ENCODE peak calls at places on chromosomes 4 and X, in eight cellular contexts. Z is fibroblast of villous mesenchyme, O is astrocyte of the cerebellum, B is right lobe of liver, Q is psoas muscle, L is hepatocyte, T is AG09309, N is AG04450. X is an unnamed sample.

GRCh38 chrX:46979340-46979739 is 67.1 kb downstream of the JADE3 start:
- DNase-seq in Z (peak), O (peak), B (no peak), Q (no peak), L (no peak), T (peak), N (peak), X (peak)

GRCh38 chr4:118746251-118746919 is 61.2 kb downstream of the METTL14 start:
- DNase-seq in Z (no peak), O (no peak), B (no peak), Q (peak), L (no peak), T (no peak), N (no peak), X (no peak)

GRCh38 chrX:47145408-47146120 is 543 bp downstream of the RBM10 start:
- DNase-seq in Z (no peak), O (no peak), B (no peak), Q (no peak), L (no peak), T (no peak), N (no peak), X (no peak)

GRCh38 chr4:1715002-1715761 is 3.1 kb upstream of the SLBP start:
- DNase-seq in Z (no peak), O (no peak), B (no peak), Q (no peak), L (no peak), T (no peak), N (no peak), X (peak)

GRCh38 chr4:48043504-48043903 is 26.9 kb downstream of the NIPAL1 start:
- DNase-seq in Z (no peak), O (no peak), B (no peak), Q (no peak), L (no peak), T (no peak), N (no peak), X (no peak)

GRCh38 chr4:56871357-56871993 is 36.2 kb upstream of the REST start:
- DNase-seq in Z (no peak), O (peak), B (no peak), Q (peak), L (peak), T (no peak), N (no peak), X (peak)

GRCh38 chrX:40402771-40403533 is 177.8 kb upstream of the ATP6AP2 start:
- DNase-seq in Z (peak), O (no peak), B (no peak), Q (peak), L (peak), T (peak), N (peak), X (peak)

GRCh38 chrX:69165116-69165651 is at the start of gene PJA1:
- DNase-seq in Z (peak), O (peak), B (peak), Q (peak), L (peak), T (peak), N (no peak), X (peak)

GRCh38 chr4:140834866-140835495 is 78.8 kb upstream of the TBC1D9 start:
- DNase-seq in Z (no peak), O (no peak), B (no peak), Q (no peak), L (no peak), T (no peak), N (no peak), X (no peak)

GRCh38 chr4:83552085-83552484 is 16.2 kb downstream of the GPAT3 start:
- DNase-seq in Z (peak), O (no peak), B (no peak), Q (no peak), L (no peak), T (no peak), N (no peak), X (peak)

GRCh38 chr4:140150636-140150885 is 3.4 kb downstream of the MAML3 start:
- DNase-seq in Z (no peak), O (no peak), B (no peak), Q (no peak), L (no peak), T (no peak), N (no peak), X (no peak)

GRCh38 chrX:82218361-82218760 is 1016.5 kb downstream of the SH3BGRL start:
- DNase-seq in Z (no peak), O (no peak), B (no peak), Q (no peak), L (peak), T (no peak), N (no peak), X (no peak)

GRCh38 chr4:87838207-87838606 is 5.4 kb downstream of the MEPE start:
- DNase-seq in Z (no peak), O (no peak), B (no peak), Q (no peak), L (no peak), T (no peak), N (no peak), X (no peak)

GRCh38 chrX:73916931-73917657 is 354.1 kb downstream of the CHIC1 start:
- DNase-seq in Z (peak), O (peak), B (no peak), Q (no peak), L (peak), T (peak), N (peak), X (peak)

GRCh38 chr4:81875962-81876650 is 404.4 kb upstream of the RASGEF1B start:
- DNase-seq in Z (no peak), O (no peak), B (no peak), Q (no peak), L (no peak), T (no peak), N (no peak), X (no peak)

GRCh38 chrX:119760026-119760902 is 1.9 kb downstream of the SOWAHD start:
- DNase-seq in Z (no peak), O (no peak), B (no peak), Q (no peak), L (no peak), T (no peak), N (no peak), X (no peak)

GRCh38 chr4:78650106-78651021 is 98.8 kb downstream of the ANXA3 start:
- DNase-seq in Z (peak), O (no peak), B (no peak), Q (no peak), L (peak), T (peak), N (peak), X (peak)

GRCh38 chrX:139179592-139179991 is 350.9 kb upstream of the F9 start:
- DNase-seq in Z (no peak), O (no peak), B (no peak), Q (no peak), L (no peak), T (no peak), N (no peak), X (no peak)

GRCh38 chr4:72568959-72569718 is at the start of gene ADAMTS3:
- DNase-seq in Z (peak), O (no peak), B (peak), Q (peak), L (peak), T (no peak), N (peak), X (peak)

GRCh38 chrX:82092307-82092706 is 890.4 kb downstream of the SH3BGRL start:
- DNase-seq in Z (no peak), O (no peak), B (no peak), Q (no peak), L (no peak), T (no peak), N (no peak), X (no peak)

GRCh38 chr4:10441512-10441911 is 15.7 kb downstream of the ZNF518B start:
- DNase-seq in Z (no peak), O (no peak), B (no peak), Q (no peak), L (no peak), T (no peak), N (no peak), X (no peak)

GRCh38 chr4:15400911-15401671 is 26.7 kb upstream of the C1QTNF7 start:
- DNase-seq in Z (peak), O (no peak), B (peak), Q (peak), L (peak), T (peak), N (peak), X (peak)

GRCh38 chrX:21728276-21728968 is 29.5 kb downstream of the SMPX start:
- DNase-seq in Z (no peak), O (no peak), B (no peak), Q (no peak), L (no peak), T (no peak), N (no peak), X (no peak)

GRCh38 chr4:33873791-33874190 is 2370.5 kb downstream of the ARAP2 start:
- DNase-seq in Z (no peak), O (no peak), B (no peak), Q (no peak), L (no peak), T (no peak), N (no peak), X (no peak)

GRCh38 chrX:19728915-19729314 is 158.5 kb downstream of the SH3KBP1 start:
- DNase-seq in Z (no peak), O (no peak), B (no peak), Q (no peak), L (no peak), T (no peak), N (no peak), X (no peak)

GRCh38 chrX:11664211-11664888 is 1.4 kb downstream of the ARHGAP6 start:
- DNase-seq in Z (peak), O (no peak), B (no peak), Q (peak), L (peak), T (no peak), N (no peak), X (peak)

GRCh38 chr4:174318829-174319764 is 35.4 kb downstream of the CEP44 start:
- DNase-seq in Z (peak), O (no peak), B (no peak), Q (no peak), L (peak), T (no peak), N (no peak), X (peak)

GRCh38 chrX:136584545-136584944 is 52.5 kb downstream of the VGLL1 start:
- DNase-seq in Z (no peak), O (no peak), B (no peak), Q (no peak), L (no peak), T (no peak), N (no peak), X (no peak)

GRCh38 chr4:148015058-148015457 is 283.2 kb downstream of the ARHGAP10 start:
- DNase-seq in Z (no peak), O (no peak), B (no peak), Q (no peak), L (no peak), T (no peak), N (no peak), X (no peak)

GRCh38 chrX:132433001-132433400 is 55.8 kb downstream of the MBNL3 start:
- DNase-seq in Z (no peak), O (no peak), B (no peak), Q (no peak), L (no peak), T (no peak), N (no peak), X (no peak)

GRCh38 chr4:37802068-37802666 is 24.3 kb upstream of the PGM2 start:
- DNase-seq in Z (peak), O (peak), B (peak), Q (no peak), L (peak), T (no peak), N (no peak), X (peak)

GRCh38 chrX:138191998-138192397 is 519.5 kb downstream of the FGF13 start:
- DNase-seq in Z (no peak), O (peak), B (no peak), Q (no peak), L (peak), T (no peak), N (no peak), X (no peak)

GRCh38 chr4:84778041-84778440 is 188.4 kb downstream of the WDFY3 start:
- DNase-seq in Z (no peak), O (no peak), B (no peak), Q (no peak), L (no peak), T (no peak), N (no peak), X (peak)

GRCh38 chrX:77779695-77780094 is 6.3 kb downstream of the ATRX start:
- DNase-seq in Z (no peak), O (no peak), B (no peak), Q (no peak), L (no peak), T (no peak), N (no peak), X (no peak)

GRCh38 chr4:110959041-110959643 is 336.3 kb upstream of the PITX2 start:
- DNase-seq in Z (peak), O (peak), B (no peak), Q (no peak), L (peak), T (no peak), N (no peak), X (peak)

GRCh38 chr4:65592089-65592488 is 78.2 kb downstream of the EPHA5 start:
- DNase-seq in Z (no peak), O (no peak), B (no peak), Q (no peak), L (no peak), T (no peak), N (no peak), X (no peak)

GRCh38 chr4:176959980-176960379 is 167.3 kb upstream of the VEGFC start:
- DNase-seq in Z (no peak), O (no peak), B (no peak), Q (no peak), L (no peak), T (no peak), N (no peak), X (no peak)

GRCh38 chrX:150363561-150364346 is 637 bp downstream of the MAMLD1 start:
- DNase-seq in Z (no peak), O (no peak), B (peak), Q (peak), L (peak), T (no peak), N (no peak), X (peak)

DNA sequence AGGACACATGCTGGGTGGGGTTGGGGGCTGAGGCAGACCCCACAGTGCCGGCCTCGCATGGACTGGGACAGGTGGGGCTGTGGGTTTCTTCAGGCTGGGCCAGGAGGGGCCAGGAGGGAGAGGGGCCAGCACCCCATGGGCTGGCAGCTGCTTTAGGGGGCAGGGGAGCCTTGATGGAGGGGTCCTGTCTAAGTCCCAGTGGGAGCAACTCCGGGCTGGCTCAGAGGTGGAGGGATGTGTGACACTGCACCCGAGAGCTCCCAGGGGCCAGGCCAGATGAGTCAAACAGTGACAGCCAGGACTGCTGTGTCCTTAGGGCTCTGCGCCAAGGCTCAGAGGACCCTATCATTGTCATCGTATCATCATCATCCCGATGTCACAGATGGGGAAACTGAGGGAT is 4.4 kb upstream of the ABLIM2 start:
- DNase-seq in Z (no peak), O (no peak), B (no peak), Q (peak), L (no peak), T (no peak), N (no peak), X (no peak)
- TF ChIP-seq CTCF in Z (no peak), O (no peak), B (no peak), Q (no peak), L (no peak), T (no peak), N (no peak), X (no peak)

GRCh38 chr4:6339818-6340445 is 70.3 kb downstream of the WFS1 start:
- DNase-seq in Z (no peak), O (no peak), B (no peak), Q (peak), L (no peak), T (no peak), N (no peak), X (no peak)

GRCh38 chr4:6340446-6341015 is 70.9 kb downstream of the WFS1 start:
- DNase-seq in Z (no peak), O (no peak), B (no peak), Q (no peak), L (no peak), T (no peak), N (no peak), X (no peak)

GRCh38 chr4:6342530-6343293 is 73.1 kb downstream of the WFS1 start:
- DNase-seq in Z (no peak), O (no peak), B (no peak), Q (no peak), L (no peak), T (no peak), N (no peak), X (no peak)

GRCh38 chr4:6343950-6344408 is 74.3 kb downstream of the WFS1 start:
- DNase-seq in Z (no peak), O (peak), B (no peak), Q (no peak), L (peak), T (peak), N (peak), X (peak)

GRCh38 chr4:6341696-6342095 is 72.0 kb downstream of the WFS1 start:
- DNase-seq in Z (no peak), O (no peak), B (no peak), Q (no peak), L (no peak), T (no peak), N (no peak), X (no peak)
- TF ChIP-seq CTCF in Z (no peak), O (no peak), B (no peak), Q (no peak), L (no peak), T (no peak), N (no peak), X (no peak)

GRCh38 chrX:104343408-104344129 is 88.8 kb upstream of the ESX1 start:
- DNase-seq in Z (peak), O (peak), B (no peak), Q (no peak), L (peak), T (peak), N (no peak), X (peak)
- TF ChIP-seq CTCF in Z (peak), O (peak), B (peak), Q (peak), L (peak), T (peak), N (peak), X (peak)

GRCh38 chr4:35800669-35801068 is 443.6 kb downstream of the ARAP2 start:
- DNase-seq in Z (no peak), O (no peak), B (no peak), Q (no peak), L (no peak), T (no peak), N (no peak), X (no peak)
- TF ChIP-seq CTCF in Z (no peak), O (no peak), B (no peak), Q (no peak), L (no peak), T (no peak), N (no peak), X (no peak)

GRCh38 chrX:115948018-115948923 is 222.3 kb upstream of the AGTR2 start:
- DNase-seq in Z (no peak), O (no peak), B (no peak), Q (no peak), L (no peak), T (no peak), N (no peak), X (no peak)

GRCh38 chrX:115949900-115950822 is 220.4 kb upstream of the AGTR2 start:
- DNase-seq in Z (no peak), O (no peak), B (no peak), Q (peak), L (no peak), T (no peak), N (no peak), X (no peak)

GRCh38 chrX:115957862-115958490 is 212.6 kb upstream of the AGTR2 start:
- DNase-seq in Z (peak), O (no peak), B (no peak), Q (no peak), L (no peak), T (no peak), N (no peak), X (no peak)

GRCh38 chrX:115952417-115953092 is 218.0 kb upstream of the AGTR2 start:
- DNase-seq in Z (no peak), O (no peak), B (no peak), Q (no peak), L (no peak), T (no peak), N (no peak), X (no peak)
- TF ChIP-seq CTCF in Z (no peak), O (no peak), B (no peak), Q (peak), L (no peak), T (no peak), N (no peak), X (no peak)

GRCh38 chrX:147340947-147341346 is 526.4 kb upstream of the CXorf51A start:
- DNase-seq in Z (no peak), O (no peak), B (no peak), Q (no peak), L (no peak), T (no peak), N (no peak), X (no peak)

GRCh38 chrX:147342197-147342596 is 527.7 kb upstream of the CXorf51A start:
- DNase-seq in Z (no peak), O (no peak), B (no peak), Q (no peak), L (peak), T (no peak), N (no peak), X (no peak)

GRCh38 chrX:147343467-147343866 is 528.9 kb upstream of the CXorf51A start:
- DNase-seq in Z (no peak), O (no peak), B (no peak), Q (no peak), L (no peak), T (no peak), N (no peak), X (no peak)
- TF ChIP-seq CTCF in Z (no peak), O (no peak), B (no peak), Q (no peak), L (no peak), T (no peak), N (no peak), X (no peak)

DNA sequence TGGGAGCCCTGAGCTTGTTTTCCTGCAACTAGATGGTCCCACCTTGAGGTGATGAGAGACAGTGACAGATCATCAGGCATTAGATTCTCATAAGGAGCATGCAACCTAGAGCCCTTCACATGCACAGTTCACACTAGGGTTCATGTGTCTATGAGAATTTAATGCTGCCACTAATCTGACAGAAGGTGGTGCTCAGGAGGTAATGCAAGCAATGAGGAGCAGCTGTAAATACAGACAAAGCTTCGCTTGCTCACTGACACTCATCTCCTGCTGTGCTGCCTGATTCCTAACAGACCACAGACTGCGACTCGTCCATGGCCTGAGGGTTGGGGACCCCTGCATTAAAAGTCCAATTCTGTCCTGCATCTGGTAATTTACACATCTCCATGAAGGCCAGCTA is 141.6 kb downstream of the KCNIP4 start:
- DNase-seq in Z (no peak), O (no peak), B (no peak), Q (no peak), L (no peak), T (no peak), N (no peak), X (no peak)
- TF ChIP-seq CTCF in Z (no peak), O (no peak), B (no peak), Q (no peak), L (no peak), T (peak), N (no peak), X (no peak)